ENCODE peak calls at places on chromosomes 4 and X, in ten cellular contexts. One of them, this sample, is unnamed.

GRCh38 chr4:85514783-85515182 is 39.8 kb downstream of the ARHGAP24 start:
- DNase-seq in K562: no peak
- DNase-seq in HCT116: no peak
- DNase-seq in sigmoid colon: no peak
- DNase-seq in spleen: peak
- DNase-seq in GM12878: no peak
- DNase-seq in endothelial cell of umbilical vein: no peak
- DNase-seq in H1: no peak
- DNase-seq in SK-N-SH: no peak
- DNase-seq in suprapubic skin: no peak
- DNase-seq in this sample: no peak

GRCh38 chrX:40866878-40867277 is 131.5 kb upstream of the MED14 start:
- DNase-seq in K562: no peak
- DNase-seq in HCT116: no peak
- DNase-seq in sigmoid colon: no peak
- DNase-seq in spleen: no peak
- DNase-seq in GM12878: no peak
- DNase-seq in endothelial cell of umbilical vein: peak
- DNase-seq in H1: no peak
- DNase-seq in SK-N-SH: no peak
- DNase-seq in suprapubic skin: no peak
- DNase-seq in this sample: no peak

GRCh38 chrX:18426004-18426320 is 554 bp downstream of the CDKL5 start:
- DNase-seq in K562: no peak
- DNase-seq in HCT116: no peak
- DNase-seq in sigmoid colon: no peak
- DNase-seq in spleen: peak
- DNase-seq in GM12878: no peak
- DNase-seq in endothelial cell of umbilical vein: no peak
- DNase-seq in H1: no peak
- DNase-seq in SK-N-SH: no peak
- DNase-seq in suprapubic skin: no peak
- DNase-seq in this sample: no peak

GRCh38 chrX:460116-460515 is 73.4 kb upstream of the PPP2R3B start:
- DNase-seq in K562: no peak
- DNase-seq in HCT116: no peak
- DNase-seq in sigmoid colon: no peak
- DNase-seq in spleen: peak
- DNase-seq in GM12878: no peak
- DNase-seq in endothelial cell of umbilical vein: no peak
- DNase-seq in H1: no peak
- DNase-seq in SK-N-SH: no peak
- DNase-seq in suprapubic skin: no peak
- DNase-seq in this sample: no peak

GRCh38 chr4:104848597-104849225 is 298.0 kb upstream of the TET2 start:
- DNase-seq in K562: no peak
- DNase-seq in HCT116: no peak
- DNase-seq in sigmoid colon: no peak
- DNase-seq in spleen: no peak
- DNase-seq in GM12878: no peak
- DNase-seq in endothelial cell of umbilical vein: no peak
- DNase-seq in H1: no peak
- DNase-seq in SK-N-SH: no peak
- DNase-seq in suprapubic skin: no peak
- DNase-seq in this sample: no peak

GRCh38 chr4:2074588-2074987 is 15.5 kb downstream of the NAT8L start:
- DNase-seq in K562: no peak
- DNase-seq in HCT116: no peak
- DNase-seq in sigmoid colon: peak
- DNase-seq in spleen: peak
- DNase-seq in GM12878: no peak
- DNase-seq in endothelial cell of umbilical vein: no peak
- DNase-seq in H1: no peak
- DNase-seq in SK-N-SH: no peak
- DNase-seq in suprapubic skin: peak
- DNase-seq in this sample: no peak

GRCh38 chr4:112759313-112759712 is 122.4 kb downstream of the LARP7 start:
- DNase-seq in K562: no peak
- DNase-seq in HCT116: no peak
- DNase-seq in sigmoid colon: no peak
- DNase-seq in spleen: no peak
- DNase-seq in GM12878: no peak
- DNase-seq in endothelial cell of umbilical vein: no peak
- DNase-seq in H1: peak
- DNase-seq in SK-N-SH: no peak
- DNase-seq in suprapubic skin: no peak
- DNase-seq in this sample: no peak

GRCh38 chrX:38959736-38960534 is 158.7 kb downstream of the MID1IP1 start:
- DNase-seq in K562: no peak
- DNase-seq in HCT116: no peak
- DNase-seq in sigmoid colon: no peak
- DNase-seq in spleen: no peak
- DNase-seq in GM12878: no peak
- DNase-seq in endothelial cell of umbilical vein: no peak
- DNase-seq in H1: no peak
- DNase-seq in SK-N-SH: no peak
- DNase-seq in suprapubic skin: no peak
- DNase-seq in this sample: no peak

GRCh38 chr4:4606321-4606720 is 64.5 kb upstream of the STX18 start:
- DNase-seq in K562: peak
- DNase-seq in HCT116: no peak
- DNase-seq in sigmoid colon: no peak
- DNase-seq in spleen: no peak
- DNase-seq in GM12878: no peak
- DNase-seq in endothelial cell of umbilical vein: no peak
- DNase-seq in H1: no peak
- DNase-seq in SK-N-SH: no peak
- DNase-seq in suprapubic skin: no peak
- DNase-seq in this sample: no peak

GRCh38 chrX:148577711-148578110 is 77.3 kb downstream of the AFF2 start:
- DNase-seq in K562: no peak
- DNase-seq in HCT116: no peak
- DNase-seq in sigmoid colon: no peak
- DNase-seq in spleen: no peak
- DNase-seq in GM12878: no peak
- DNase-seq in endothelial cell of umbilical vein: no peak
- DNase-seq in H1: no peak
- DNase-seq in SK-N-SH: no peak
- DNase-seq in suprapubic skin: no peak
- DNase-seq in this sample: no peak

GRCh38 chr4:19786616-19787015 is 465.1 kb upstream of the SLIT2 start:
- DNase-seq in K562: no peak
- DNase-seq in HCT116: no peak
- DNase-seq in sigmoid colon: no peak
- DNase-seq in spleen: no peak
- DNase-seq in GM12878: no peak
- DNase-seq in endothelial cell of umbilical vein: no peak
- DNase-seq in H1: no peak
- DNase-seq in SK-N-SH: no peak
- DNase-seq in suprapubic skin: no peak
- DNase-seq in this sample: no peak

GRCh38 chr4:183906736-183907651 is 1.9 kb downstream of the STOX2 start:
- DNase-seq in K562: no peak
- DNase-seq in HCT116: no peak
- DNase-seq in sigmoid colon: peak
- DNase-seq in spleen: no peak
- DNase-seq in GM12878: no peak
- DNase-seq in endothelial cell of umbilical vein: no peak
- DNase-seq in H1: no peak
- DNase-seq in SK-N-SH: peak
- DNase-seq in suprapubic skin: no peak
- DNase-seq in this sample: no peak
- TF ChIP-seq POLR2AphosphoS5 in K562: no peak
- TF ChIP-seq POLR2AphosphoS5 in HCT116: no peak
- TF ChIP-seq POLR2AphosphoS5 in sigmoid colon: no peak
- TF ChIP-seq POLR2AphosphoS5 in spleen: no peak
- TF ChIP-seq POLR2AphosphoS5 in GM12878: no peak
- TF ChIP-seq POLR2AphosphoS5 in endothelial cell of umbilical vein: no peak
- TF ChIP-seq POLR2AphosphoS5 in H1: no peak
- TF ChIP-seq POLR2AphosphoS5 in SK-N-SH: no peak
- TF ChIP-seq POLR2AphosphoS5 in suprapubic skin: no peak
- TF ChIP-seq POLR2AphosphoS5 in this sample: no peak

GRCh38 chrX:108736509-108737479 is at the start of gene IRS4:
- DNase-seq in K562: no peak
- DNase-seq in HCT116: no peak
- DNase-seq in sigmoid colon: no peak
- DNase-seq in spleen: no peak
- DNase-seq in GM12878: no peak
- DNase-seq in endothelial cell of umbilical vein: peak
- DNase-seq in H1: peak
- DNase-seq in SK-N-SH: peak
- DNase-seq in suprapubic skin: no peak
- DNase-seq in this sample: no peak
- H3K27ac ChIP-seq in K562: no peak
- H3K27ac ChIP-seq in HCT116: no peak
- H3K27ac ChIP-seq in sigmoid colon: no peak
- H3K27ac ChIP-seq in spleen: no peak
- H3K27ac ChIP-seq in GM12878: no peak
- H3K27ac ChIP-seq in endothelial cell of umbilical vein: no peak
- H3K27ac ChIP-seq in H1: peak
- H3K27ac ChIP-seq in SK-N-SH: no peak
- H3K27ac ChIP-seq in suprapubic skin: no peak
- H3K27ac ChIP-seq in this sample: no peak

GRCh38 chr4:24978291-24979072 is 52.3 kb downstream of the LGI2 start:
- DNase-seq in K562: no peak
- DNase-seq in HCT116: no peak
- DNase-seq in sigmoid colon: no peak
- DNase-seq in spleen: no peak
- DNase-seq in GM12878: no peak
- DNase-seq in endothelial cell of umbilical vein: no peak
- DNase-seq in H1: no peak
- DNase-seq in SK-N-SH: no peak
- DNase-seq in suprapubic skin: no peak
- DNase-seq in this sample: no peak

GRCh38 chr4:24984602-24985532 is 45.9 kb downstream of the LGI2 start:
- DNase-seq in K562: no peak
- DNase-seq in HCT116: no peak
- DNase-seq in sigmoid colon: no peak
- DNase-seq in spleen: no peak
- DNase-seq in GM12878: no peak
- DNase-seq in endothelial cell of umbilical vein: no peak
- DNase-seq in H1: no peak
- DNase-seq in SK-N-SH: no peak
- DNase-seq in suprapubic skin: no peak
- DNase-seq in this sample: no peak

GRCh38 chr4:24980064-24980690 is 50.6 kb downstream of the LGI2 start:
- DNase-seq in K562: peak
- DNase-seq in HCT116: peak
- DNase-seq in sigmoid colon: peak
- DNase-seq in spleen: no peak
- DNase-seq in GM12878: peak
- DNase-seq in endothelial cell of umbilical vein: peak
- DNase-seq in H1: peak
- DNase-seq in SK-N-SH: peak
- DNase-seq in suprapubic skin: no peak
- DNase-seq in this sample: peak

GRCh38 chr4:24975505-24975904 is 55.2 kb downstream of the LGI2 start:
- DNase-seq in K562: no peak
- DNase-seq in HCT116: no peak
- DNase-seq in sigmoid colon: no peak
- DNase-seq in spleen: no peak
- DNase-seq in GM12878: no peak
- DNase-seq in endothelial cell of umbilical vein: no peak
- DNase-seq in H1: no peak
- DNase-seq in SK-N-SH: no peak
- DNase-seq in suprapubic skin: no peak
- DNase-seq in this sample: no peak

DNA sequence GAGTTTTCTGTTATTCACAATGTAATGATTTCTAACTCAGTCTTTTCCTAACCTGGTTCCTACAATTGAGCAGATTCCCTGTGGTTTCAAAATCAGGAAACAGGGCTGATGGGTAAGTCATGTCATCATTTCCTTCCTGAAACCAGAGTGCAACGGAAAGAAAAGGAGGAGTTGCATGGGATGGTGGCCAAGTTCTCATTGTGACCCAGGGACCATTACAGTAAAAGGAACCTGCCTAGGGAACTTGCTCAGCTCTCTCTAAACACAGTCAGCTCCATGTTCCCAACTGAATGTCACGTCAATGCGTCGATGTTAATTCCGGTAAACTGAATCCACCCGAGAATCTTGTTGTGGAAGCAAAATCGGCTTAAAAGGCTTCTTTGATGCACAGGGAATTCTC is 51.2 kb downstream of the LGI2 start:
- DNase-seq in K562: no peak
- DNase-seq in HCT116: no peak
- DNase-seq in sigmoid colon: peak
- DNase-seq in spleen: no peak
- DNase-seq in GM12878: no peak
- DNase-seq in endothelial cell of umbilical vein: peak
- DNase-seq in H1: no peak
- DNase-seq in SK-N-SH: no peak
- DNase-seq in suprapubic skin: no peak
- DNase-seq in this sample: no peak
- TF ChIP-seq POLR2AphosphoS5 in K562: no peak
- TF ChIP-seq POLR2AphosphoS5 in HCT116: no peak
- TF ChIP-seq POLR2AphosphoS5 in sigmoid colon: peak
- TF ChIP-seq POLR2AphosphoS5 in spleen: peak
- TF ChIP-seq POLR2AphosphoS5 in GM12878: no peak
- TF ChIP-seq POLR2AphosphoS5 in endothelial cell of umbilical vein: peak
- TF ChIP-seq POLR2AphosphoS5 in H1: no peak
- TF ChIP-seq POLR2AphosphoS5 in SK-N-SH: no peak
- TF ChIP-seq POLR2AphosphoS5 in suprapubic skin: peak
- TF ChIP-seq POLR2AphosphoS5 in this sample: no peak

GRCh38 chr4:118846981-118847380 is 11.1 kb upstream of the SEC24D start:
- DNase-seq in K562: no peak
- DNase-seq in HCT116: no peak
- DNase-seq in sigmoid colon: no peak
- DNase-seq in spleen: no peak
- DNase-seq in GM12878: no peak
- DNase-seq in endothelial cell of umbilical vein: no peak
- DNase-seq in H1: no peak
- DNase-seq in SK-N-SH: no peak
- DNase-seq in suprapubic skin: no peak
- DNase-seq in this sample: no peak

GRCh38 chr4:118848242-118848641 is 12.3 kb upstream of the SEC24D start:
- DNase-seq in K562: no peak
- DNase-seq in HCT116: no peak
- DNase-seq in sigmoid colon: no peak
- DNase-seq in spleen: no peak
- DNase-seq in GM12878: no peak
- DNase-seq in endothelial cell of umbilical vein: no peak
- DNase-seq in H1: no peak
- DNase-seq in SK-N-SH: no peak
- DNase-seq in suprapubic skin: no peak
- DNase-seq in this sample: no peak

GRCh38 chr4:118848901-118849300 is 13.0 kb upstream of the SEC24D start:
- DNase-seq in K562: no peak
- DNase-seq in HCT116: no peak
- DNase-seq in sigmoid colon: no peak
- DNase-seq in spleen: no peak
- DNase-seq in GM12878: no peak
- DNase-seq in endothelial cell of umbilical vein: no peak
- DNase-seq in H1: no peak
- DNase-seq in SK-N-SH: no peak
- DNase-seq in suprapubic skin: no peak
- DNase-seq in this sample: no peak

GRCh38 chr4:118849867-118850812 is 14.2 kb upstream of the SEC24D start:
- DNase-seq in K562: no peak
- DNase-seq in HCT116: no peak
- DNase-seq in sigmoid colon: no peak
- DNase-seq in spleen: no peak
- DNase-seq in GM12878: no peak
- DNase-seq in endothelial cell of umbilical vein: peak
- DNase-seq in H1: peak
- DNase-seq in SK-N-SH: no peak
- DNase-seq in suprapubic skin: no peak
- DNase-seq in this sample: no peak

GRCh38 chr4:118850813-118851173 is 14.9 kb upstream of the SEC24D start:
- DNase-seq in K562: no peak
- DNase-seq in HCT116: no peak
- DNase-seq in sigmoid colon: no peak
- DNase-seq in spleen: no peak
- DNase-seq in GM12878: no peak
- DNase-seq in endothelial cell of umbilical vein: no peak
- DNase-seq in H1: no peak
- DNase-seq in SK-N-SH: no peak
- DNase-seq in suprapubic skin: no peak
- DNase-seq in this sample: no peak
- H3K27ac ChIP-seq in K562: no peak
- H3K27ac ChIP-seq in HCT116: no peak
- H3K27ac ChIP-seq in sigmoid colon: no peak
- H3K27ac ChIP-seq in spleen: peak
- H3K27ac ChIP-seq in GM12878: peak
- H3K27ac ChIP-seq in endothelial cell of umbilical vein: no peak
- H3K27ac ChIP-seq in H1: peak
- H3K27ac ChIP-seq in SK-N-SH: no peak
- H3K27ac ChIP-seq in suprapubic skin: no peak
- H3K27ac ChIP-seq in this sample: no peak

This sample was measured in Panc1.